ENCODE peak calls at places on chromosomes 16 and 17, in six cellular contexts. C is sigmoid colon, G is stomach, Q is thoracic aorta, Z is nephron progenitor cell, L is uterus. J is an unnamed sample.

GRCh38 chr17:64969046-64969501 is 49.8 kb upstream of the LRRC37A3 start:
- DNase-seq in L (no peak), Z (no peak), C (no peak), Q (no peak), G (no peak), J (no peak)

GRCh38 chr16:25013751-25014499 is 1.2 kb downstream of the ARHGAP17 start:
- DNase-seq in Z (no peak), Q (no peak), L (no peak), G (no peak), C (no peak), J (no peak)

GRCh38 chr16:1158456-1159324 is 5.8 kb downstream of the CACNA1H start:
- DNase-seq in Z (peak), C (peak), Q (no peak), L (peak), G (no peak), J (no peak)

GRCh38 chr16:66640724-66641314 is 36.3 kb downstream of the CMTM3 start:
- DNase-seq in Q (no peak), L (no peak), Z (no peak), C (no peak), G (no peak), J (no peak)

GRCh38 chr17:39110435-39111136 is 40.9 kb downstream of the PLXDC1 start:
- DNase-seq in C (no peak), Q (no peak), G (peak), L (no peak), Z (peak), J (no peak)

GRCh38 chr17:39485555-39485954 is 24.3 kb downstream of the CDK12 start:
- DNase-seq in C (no peak), Z (no peak), G (no peak), Q (no peak), L (no peak), J (no peak)

GRCh38 chr16:1920727-1921155 is 2.5 kb upstream of the HS3ST6 start:
- DNase-seq in Q (no peak), C (no peak), Z (peak), L (no peak), G (peak), J (no peak)

GRCh38 chr17:49002331-49002730 is 5.1 kb downstream of the IGF2BP1 start:
- DNase-seq in Z (no peak), C (no peak), Q (no peak), G (no peak), L (no peak), J (no peak)

GRCh38 chr17:37247825-37248224 is 128.0 kb upstream of the C17orf78 start:
- DNase-seq in G (no peak), C (no peak), L (no peak), Z (no peak), Q (no peak), J (no peak)

GRCh38 chr17:45270828-45271418 is 9.0 kb upstream of the SPATA32 start:
- DNase-seq in L (no peak), G (no peak), C (no peak), Q (no peak), Z (peak), J (no peak)

GRCh38 chr17:31002047-31002446 is 31.2 kb downstream of the RNF135 start:
- DNase-seq in C (no peak), Q (no peak), G (no peak), L (no peak), Z (no peak), J (no peak)

GRCh38 chr16:86428729-86429472 is 81.4 kb upstream of the FOXF1 start:
- DNase-seq in C (no peak), G (no peak), L (no peak), Z (no peak), Q (no peak), J (no peak)

GRCh38 chr17:1160591-1161041 is 19.2 kb downstream of the ABR start:
- DNase-seq in C (no peak), Z (no peak), L (no peak), Q (no peak), G (no peak), J (no peak)

GRCh38 chr17:237406-237955 is 56.0 kb upstream of the DOC2B start:
- DNase-seq in G (no peak), Z (no peak), L (no peak), C (peak), Q (no peak), J (peak)

GRCh38 chr16:24347556-24347955 is 91.4 kb downstream of the CACNG3 start:
- DNase-seq in Z (no peak), G (no peak), L (no peak), Q (no peak), C (no peak), J (no peak)

GRCh38 chr16:83095926-83096692 is 469.3 kb downstream of the CDH13 start:
- DNase-seq in L (no peak), C (no peak), G (no peak), Z (no peak), Q (no peak), J (no peak)

GRCh38 chr17:82627405-82627804 is 20.8 kb downstream of the WDR45B start:
- DNase-seq in Q (no peak), C (no peak), L (no peak), Z (no peak), G (no peak), J (no peak)

GRCh38 chr16:48426244-48427135 is 41.3 kb upstream of the SIAH1 start:
- DNase-seq in L (no peak), G (no peak), Z (no peak), C (no peak), Q (no peak), J (no peak)

GRCh38 chr17:28865946-28866752 is 11.3 kb downstream of the ERAL1 start:
- DNase-seq in C (no peak), Q (no peak), L (no peak), G (no peak), Z (no peak), J (no peak)

GRCh38 chr17:50598487-50598886 is 36.2 kb upstream of the ABCC3 start:
- DNase-seq in Q (no peak), G (no peak), C (no peak), Z (no peak), L (no peak), J (no peak)

GRCh38 chr17:50593321-50593720 is 32.8 kb downstream of the CACNA1G start:
- DNase-seq in G (peak), C (no peak), Z (peak), Q (no peak), L (no peak), J (no peak)

GRCh38 chr17:50594931-50595330 is 34.4 kb downstream of the CACNA1G start:
- DNase-seq in Z (no peak), L (no peak), Q (no peak), C (no peak), G (no peak), J (no peak)

GRCh38 chr17:50594040-50594618 is 33.6 kb downstream of the CACNA1G start:
- DNase-seq in C (no peak), L (no peak), Z (no peak), G (no peak), Q (no peak), J (no peak)

GRCh38 chr17:50596191-50597037 is 35.9 kb downstream of the CACNA1G start:
- DNase-seq in C (no peak), Q (no peak), G (no peak), Z (peak), L (no peak), J (no peak)
- TF ChIP-seq CTCF in C (no peak), Q (no peak), G (no peak), Z (peak), L (no peak), J (peak)

GRCh38 chr16:69566437-69567030 is 768 bp downstream of the NFAT5 start:
- DNase-seq in C (peak), Q (no peak), G (peak), L (peak), Z (peak), J (peak)

GRCh38 chr16:69565611-69566436 is at the start of gene NFAT5:
- DNase-seq in Z (peak), C (peak), G (peak), Q (peak), L (peak), J (peak)

GRCh38 chr16:69564845-69565610 is 738 bp upstream of the NFAT5 start:
- DNase-seq in Q (no peak), L (no peak), Z (no peak), C (no peak), G (no peak), J (no peak)

GRCh38 chr16:69563605-69564580 is 1.9 kb upstream of the NFAT5 start:
- DNase-seq in L (no peak), G (no peak), Q (no peak), Z (no peak), C (no peak), J (no peak)

GRCh38 chr16:69567031-69567680 is 1.4 kb downstream of the NFAT5 start:
- DNase-seq in Q (no peak), Z (peak), C (no peak), L (no peak), G (no peak), J (no peak)
- TF ChIP-seq CTCF in Q (no peak), Z (no peak), C (no peak), L (no peak), G (peak), J (peak)

DNA sequence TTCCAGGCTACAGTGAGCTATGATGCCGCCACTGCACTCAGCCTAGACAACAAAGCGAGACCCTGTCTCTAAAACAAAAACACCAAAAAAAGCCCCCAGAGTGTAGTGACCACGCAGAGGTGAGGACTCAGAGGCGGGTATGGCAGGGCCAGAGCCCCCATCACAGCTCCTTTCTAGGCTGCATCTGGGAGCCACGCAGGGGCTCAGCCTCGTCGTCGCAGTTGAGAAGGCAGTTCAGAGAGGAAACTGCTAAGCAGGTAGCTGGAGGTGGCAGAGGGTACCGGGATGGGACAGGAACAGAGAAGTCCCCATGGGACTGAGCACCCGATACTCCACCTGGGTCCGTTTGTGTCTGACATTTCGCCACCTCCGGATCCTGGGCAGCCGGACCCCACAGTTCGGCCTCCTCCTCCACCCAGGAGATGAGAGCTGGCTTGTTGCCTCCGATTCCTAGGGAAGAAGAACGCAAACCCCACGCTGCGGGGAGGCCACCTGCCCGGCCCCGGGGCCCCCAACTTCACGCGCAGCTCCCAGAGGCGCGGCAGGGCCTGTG is 701 bp downstream of the ZNF764 start:
- DNase-seq in G (no peak), L (peak), Z (no peak), C (peak), Q (no peak), J (no peak)
- TF ChIP-seq CTCF in G (no peak), L (no peak), Z (no peak), C (no peak), Q (no peak), J (no peak)

DNA sequence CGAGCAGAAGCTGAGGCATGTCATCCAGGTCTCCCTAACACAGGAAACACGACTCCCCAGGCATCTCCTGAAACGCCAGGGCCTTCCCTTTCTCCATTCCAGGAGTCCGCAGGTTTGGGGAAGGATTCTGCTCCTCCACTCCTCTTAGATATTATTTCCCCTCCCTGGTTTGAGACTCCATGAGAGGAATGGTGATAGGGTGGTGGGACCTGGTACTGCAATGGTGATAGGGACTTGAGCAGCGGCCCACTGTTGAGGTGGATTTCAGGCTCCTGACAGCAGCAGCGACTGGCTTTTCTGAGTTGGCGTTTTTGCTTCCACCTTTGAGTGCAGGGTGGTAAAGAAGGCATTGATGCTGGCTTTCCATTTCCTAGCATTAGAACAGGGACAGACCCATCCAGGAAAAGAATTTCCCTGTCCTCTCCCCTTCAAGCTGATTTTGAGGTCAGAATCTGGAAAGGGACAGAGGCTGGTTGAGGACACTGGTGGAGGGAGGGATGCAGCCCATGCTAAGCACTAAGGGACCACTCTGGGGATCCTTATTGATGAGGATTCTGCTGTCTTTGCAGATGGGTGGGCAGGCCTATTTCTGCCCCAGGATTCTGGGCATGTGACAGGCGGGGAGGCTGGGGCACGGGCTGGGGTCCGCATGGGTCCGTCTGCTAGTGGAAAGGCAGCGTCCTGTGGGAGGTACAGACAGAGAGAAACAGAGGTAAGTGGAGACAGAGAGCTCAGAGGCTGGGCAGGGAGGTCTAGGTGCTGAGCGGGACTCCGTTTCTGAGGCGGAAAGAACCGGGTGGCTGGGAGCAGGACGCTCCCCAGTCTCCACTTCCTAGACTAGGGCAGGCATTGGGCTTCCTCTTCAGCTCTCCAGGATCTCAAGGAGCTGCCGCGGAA is 1.3 kb upstream of the TBX4 start:
- DNase-seq in Q (no peak), C (peak), Z (no peak), L (no peak), G (no peak), J (no peak)
- TF ChIP-seq CTCF in Q (no peak), C (no peak), Z (no peak), L (no peak), G (no peak), J (no peak)

GRCh38 chr16:3961449-3961849 is 80.9 kb upstream of the CREBBP start:
- DNase-seq in G (no peak), C (no peak), Z (no peak), Q (no peak), L (peak), J (no peak)
- TF ChIP-seq CTCF in G (no peak), C (peak), Z (no peak), Q (no peak), L (no peak), J (no peak)

GRCh38 chr16:31872201-31872600 is 1.4 kb upstream of the ZNF267 start:
- DNase-seq in L (no peak), Q (no peak), G (no peak), Z (no peak), C (no peak), J (no peak)

GRCh38 chr16:31874354-31875111 is 926 bp downstream of the ZNF267 start:
- DNase-seq in G (no peak), C (no peak), Z (no peak), Q (no peak), L (no peak), J (no peak)

GRCh38 chr16:31871510-31871909 is 2.1 kb upstream of the ZNF267 start:
- DNase-seq in G (no peak), Q (no peak), Z (no peak), L (no peak), C (no peak), J (no peak)

GRCh38 chr16:31875112-31875803 is 1.7 kb downstream of the ZNF267 start:
- DNase-seq in C (no peak), Z (no peak), G (no peak), Q (no peak), L (no peak), J (no peak)

GRCh38 chr16:31873556-31874353 is at the start of gene ZNF267:
- DNase-seq in Z (peak), L (peak), Q (peak), C (peak), G (peak), J (no peak)
- TF ChIP-seq CTCF in Z (no peak), L (no peak), Q (no peak), C (no peak), G (no peak), J (no peak)

DNA sequence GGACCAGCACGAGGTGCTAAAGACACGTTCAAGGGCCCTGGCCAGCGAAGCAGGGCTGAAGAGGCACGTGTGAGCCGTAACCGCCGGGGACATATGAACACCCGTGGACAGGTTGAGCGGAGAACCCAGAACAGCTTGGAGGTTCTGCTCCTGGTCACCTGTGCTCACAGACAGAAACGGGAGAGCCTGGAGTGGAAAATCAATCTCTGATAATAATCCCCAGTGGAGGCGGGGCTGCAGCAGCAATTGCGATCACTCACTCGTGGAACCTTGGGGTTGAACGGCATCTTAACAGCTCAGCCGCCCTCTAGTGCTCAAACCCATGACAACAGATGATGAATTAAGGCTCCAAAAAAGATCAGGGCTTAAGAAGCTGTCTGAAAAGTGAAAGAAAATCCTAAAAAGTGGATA is 25.6 kb downstream of the WIPI1 start:
- DNase-seq in Z (peak), L (no peak), C (no peak), G (no peak), Q (no peak), J (no peak)
- TF ChIP-seq CTCF in Z (peak), L (no peak), C (no peak), G (no peak), Q (no peak), J (peak)

GRCh38 chr16:31089199-31089598 is 456 bp upstream of the PRSS53 start:
- DNase-seq in L (no peak), Q (no peak), Z (no peak), G (no peak), C (no peak), J (no peak)
- TF ChIP-seq CTCF in L (no peak), Q (no peak), Z (no peak), G (no peak), C (no peak), J (no peak)

DNA sequence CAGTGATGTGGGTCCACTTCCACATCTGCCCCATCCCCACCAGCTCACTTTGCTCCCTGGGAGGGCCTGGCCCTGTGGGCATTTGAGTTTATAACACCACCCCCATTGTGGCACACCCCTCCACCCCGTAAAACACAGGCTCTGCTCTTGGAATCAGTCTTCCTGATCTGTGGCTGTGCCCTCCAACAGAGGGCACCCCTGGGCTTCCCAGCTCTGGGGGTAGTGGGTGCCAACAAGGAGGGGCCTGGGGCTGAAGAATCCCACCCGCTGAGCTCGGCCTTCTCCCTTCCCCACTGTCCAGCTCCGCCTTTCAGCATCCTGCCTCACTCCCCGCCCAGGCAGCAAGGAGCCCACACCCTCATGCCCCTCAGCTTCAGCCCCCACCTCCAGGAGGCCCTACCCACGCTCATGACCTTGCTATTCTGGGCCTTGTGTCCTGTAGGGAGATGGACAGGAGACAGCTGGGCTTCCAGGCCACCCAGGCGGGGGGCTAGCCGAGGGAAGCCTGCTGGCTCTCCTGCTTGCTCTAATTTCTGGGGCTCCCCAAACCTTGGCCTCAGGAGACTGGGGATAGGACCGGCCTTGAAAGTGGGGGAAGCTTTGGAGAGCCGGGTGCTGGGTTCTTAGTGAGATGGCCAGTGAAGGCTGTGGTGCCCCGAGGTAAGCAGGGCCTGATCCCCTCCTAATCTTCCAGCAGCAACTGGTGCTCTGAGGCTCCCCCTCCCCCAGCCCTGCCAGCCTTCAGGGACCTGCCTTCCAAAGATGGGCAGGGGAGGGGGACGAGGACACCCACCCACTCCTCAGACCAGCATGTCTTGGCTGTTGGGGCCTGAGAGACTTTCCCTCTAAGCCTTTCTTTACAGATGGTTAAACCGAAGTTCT is 2.9 kb upstream of the ATP2A1 start:
- DNase-seq in Q (no peak), C (no peak), G (no peak), L (no peak), Z (no peak), J (no peak)
- TF ChIP-seq CTCF in Q (no peak), C (no peak), G (no peak), L (no peak), Z (no peak), J (peak)

J was measured in chondrocyte.